ENCODE peak calls at places on chromosomes 3 and 15, in six cellular contexts. Z, X, B, K, H and J are unnamed samples.

GRCh38 chr3:194870394-194871110 is 184.9 kb downstream of the FAM43A start:
- DNase-seq in X (no peak), B (peak; percentile 48), K (no peak), Z (no peak), H (peak; percentile 56), J (no peak)

GRCh38 chr3:32438596-32439344 is 47.1 kb downstream of the CMTM7 start:
- DNase-seq in B (no peak), Z (no peak), K (no peak), H (peak; percentile 28), X (no peak), J (no peak)

GRCh38 chr15:67023517-67024321 is 41.7 kb upstream of the SMAD3 start:
- DNase-seq in K (peak; percentile 66), H (peak; percentile 80), B (no peak), X (no peak), Z (no peak), J (no peak)

GRCh38 chr3:181948286-181948685 is 236.6 kb downstream of the SOX2 start:
- DNase-seq in K (no peak), Z (no peak), H (no peak), B (peak; percentile 23), X (no peak), J (no peak)

GRCh38 chr3:30356901-30357753 is 249.3 kb upstream of the TGFBR2 start:
- DNase-seq in K (no peak), Z (no peak), B (peak; percentile 72), H (no peak), X (no peak), J (no peak)

GRCh38 chr3:117393119-117393518 is 683.5 kb downstream of the TUSC7 start:
- DNase-seq in H (no peak), B (no peak), K (no peak), X (no peak), Z (no peak), J (no peak)

GRCh38 chr3:184645304-184645703 is 66.6 kb downstream of the MAGEF1 start:
- DNase-seq in Z (no peak), B (peak; percentile 11), H (no peak), K (no peak), X (no peak), J (no peak)

GRCh38 chr15:35130245-35130644 is 45.1 kb upstream of the NANOGP8 start:
- DNase-seq in Z (no peak), K (no peak), B (no peak), H (no peak), X (no peak), J (no peak)

GRCh38 chr15:60215225-60215963 is 182.4 kb downstream of the ANXA2 start:
- DNase-seq in K (no peak), X (no peak), B (no peak), Z (no peak), H (no peak), J (no peak)

GRCh38 chr15:20349774-20350498 is 191.7 kb downstream of the GOLGA6L6 start:
- DNase-seq in X (peak; percentile 16), K (peak; percentile 66), Z (peak; percentile 14), H (peak; percentile 86), B (peak; percentile 9), J (no peak)

GRCh38 chr3:159252772-159253384 is 451.0 kb downstream of the MFSD1 start:
- DNase-seq in K (no peak), H (no peak), B (peak; percentile 68), Z (no peak), X (no peak), J (peak; percentile 60)

GRCh38 chr3:120203016-120203415 is 82.0 kb downstream of the GPR156 start:
- DNase-seq in Z (peak; percentile 56), X (peak; percentile 38), B (no peak), H (no peak), K (peak; percentile 68), J (no peak)

GRCh38 chr3:168707900-168708299 is 612.2 kb upstream of the GOLIM4 start:
- DNase-seq in Z (no peak), B (no peak), K (no peak), H (no peak), X (no peak), J (no peak)

GRCh38 chr3:136194409-136195257 is 1.5 kb downstream of the MSL2 start:
- DNase-seq in H (no peak), X (peak; percentile 32), Z (no peak), K (no peak), B (no peak), J (peak; percentile 71)

DNA sequence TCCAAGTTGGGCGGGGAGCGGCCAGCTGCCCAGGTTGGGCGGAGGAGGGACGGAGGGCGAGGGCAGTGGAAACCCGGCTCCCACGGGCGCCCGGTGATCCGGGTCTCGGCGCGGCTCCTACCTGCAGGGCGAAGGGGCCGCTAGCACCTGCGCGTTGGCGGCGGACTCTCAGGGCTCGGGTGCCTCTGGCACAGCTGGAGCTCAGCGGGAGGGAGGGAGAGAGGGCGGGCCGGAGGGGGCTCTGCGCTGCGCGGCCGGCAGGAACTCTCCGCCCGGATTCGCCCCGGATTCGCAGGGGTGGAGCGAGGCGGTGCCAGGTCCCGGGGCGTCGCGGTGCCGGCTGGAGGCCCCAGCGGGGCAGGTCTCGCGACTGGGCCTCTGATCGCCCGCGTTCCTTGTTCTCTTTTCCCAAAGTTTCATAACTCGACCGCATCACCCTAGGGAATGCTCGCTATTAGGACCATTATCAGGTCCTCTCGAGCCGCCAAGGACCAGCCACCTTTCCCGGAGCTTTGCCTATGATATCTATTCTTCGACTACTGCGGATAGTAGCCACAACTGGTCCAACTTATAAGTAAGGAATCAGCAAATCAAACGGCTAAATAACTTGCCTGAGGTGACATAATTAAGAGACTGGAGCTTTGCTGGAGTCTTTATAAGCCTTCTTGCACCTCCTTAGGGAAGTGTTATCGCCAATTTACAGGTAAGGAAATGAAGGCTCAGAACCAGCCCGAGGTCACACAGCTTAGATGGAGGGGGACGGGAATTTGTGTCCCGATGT is at the start of gene PLD1:
- DNase-seq in H (no peak), B (peak; percentile 83), K (peak; percentile 91), X (peak; percentile 88), Z (no peak), J (peak; percentile 89)
- TF ChIP-seq POLR2A in H (peak; percentile 41), B (peak; percentile 63), K (no peak), X (peak; percentile 58), Z (peak; percentile 25), J (peak; percentile 78)

GRCh38 chr3:49939858-49940666 is at the start of gene RBM6:
- DNase-seq in X (peak; percentile 95), H (peak; percentile 100), Z (peak; percentile 95), K (peak; percentile 99), B (peak; percentile 98), J (peak; percentile 98)
- TF ChIP-seq POLR2A in X (peak; percentile 85), H (no peak), Z (peak; percentile 70), K (peak; percentile 84), B (peak; percentile 52), J (peak; percentile 97)

DNA sequence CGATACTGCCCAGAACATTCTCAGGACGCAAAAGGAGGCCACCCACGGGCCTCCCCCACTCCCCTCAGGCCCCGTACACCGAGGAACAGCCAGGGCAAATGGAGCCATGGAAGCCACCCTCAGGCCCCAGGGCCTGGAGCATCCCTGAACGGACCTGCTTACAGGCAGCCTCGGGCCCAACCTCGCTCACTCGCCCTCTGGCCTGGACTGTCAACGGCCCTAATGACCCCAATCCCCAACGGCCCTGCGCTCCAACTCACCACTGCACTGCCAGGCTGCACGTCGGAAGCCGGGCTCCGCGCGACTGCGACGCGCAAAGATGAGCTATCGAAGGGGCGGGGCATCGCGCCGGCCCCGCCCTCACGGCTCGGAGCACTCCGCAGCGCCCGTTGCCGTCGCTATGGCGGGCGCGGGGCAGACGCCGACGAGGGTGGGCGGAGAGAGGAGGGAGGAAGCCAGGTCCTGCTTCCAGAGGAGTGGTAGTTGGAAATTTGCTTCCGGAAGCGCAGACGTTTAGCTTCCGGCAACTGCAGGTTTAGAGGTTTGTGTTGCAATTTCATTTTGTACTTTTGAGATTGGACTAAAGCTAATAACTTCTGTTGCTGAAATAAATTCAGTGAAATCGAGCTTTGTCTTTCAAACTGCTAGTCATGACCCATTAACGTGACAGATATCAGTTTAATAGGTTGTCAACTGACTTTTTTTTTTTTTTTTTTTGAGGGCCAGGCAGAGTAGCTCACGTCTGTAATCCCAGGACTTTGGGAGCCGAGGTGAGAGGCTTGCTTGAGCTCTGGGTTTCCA is at the start of gene SKIC8:
- DNase-seq in B (peak; percentile 95), H (peak; percentile 97), X (peak; percentile 88), K (peak; percentile 95), Z (peak; percentile 88), J (peak; percentile 96)
- TF ChIP-seq POLR2A in B (peak; percentile 97), H (peak; percentile 45), X (peak; percentile 68), K (peak; percentile 93), Z (peak; percentile 30), J (peak; percentile 91)

GRCh38 chr3:160331127-160331937 is 67.7 kb downstream of the IFT80 start:
- DNase-seq in K (no peak), H (no peak), Z (no peak), B (peak; percentile 69), X (no peak), J (peak; percentile 7)
- TF ChIP-seq POLR2A in K (no peak), H (no peak), Z (no peak), B (no peak), X (no peak), J (no peak)

DNA sequence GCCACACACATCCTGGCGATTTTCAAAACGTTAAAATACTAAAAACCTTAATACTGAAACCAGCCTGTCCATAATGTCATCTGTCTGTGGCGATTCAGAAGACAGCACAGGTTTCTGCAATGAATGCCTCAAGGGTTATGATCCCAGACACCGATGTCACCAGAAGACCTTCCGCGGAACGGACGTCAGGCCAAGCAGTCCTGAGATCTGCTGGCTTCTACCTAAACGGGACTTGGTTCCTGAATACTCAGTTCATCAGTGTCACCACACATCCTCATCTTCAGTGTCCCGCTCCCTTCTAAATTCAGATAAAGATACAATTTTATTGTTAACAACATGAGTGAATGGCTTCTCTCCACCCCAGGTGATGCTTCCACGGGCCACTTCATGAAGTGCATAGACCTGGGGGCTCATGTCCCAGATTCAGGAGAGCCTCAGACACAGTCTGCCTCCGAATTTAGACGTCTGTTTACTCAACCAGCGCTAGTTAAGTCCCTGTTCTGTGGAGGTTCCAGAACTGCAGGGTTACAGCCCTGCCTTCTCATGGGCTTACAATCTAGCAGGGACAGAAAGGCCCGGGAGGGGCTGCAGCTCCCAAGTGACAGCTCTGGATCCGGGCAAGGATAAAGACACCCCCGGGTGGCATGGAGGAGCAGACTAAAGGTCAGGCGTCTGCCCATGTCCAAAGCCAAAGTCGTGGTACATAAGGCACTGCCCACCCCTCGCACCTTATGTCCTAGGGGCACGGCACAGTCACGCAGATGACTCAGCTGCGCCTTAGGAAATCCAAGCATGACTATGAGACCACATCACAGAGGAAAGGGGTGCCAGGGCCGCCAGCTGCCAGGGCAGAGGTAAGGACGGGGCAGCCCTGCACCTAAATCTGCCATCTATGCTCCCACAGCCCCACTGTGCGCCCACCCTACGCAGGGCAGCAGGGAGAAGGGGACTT is 75.9 kb downstream of the VGLL4 start:
- DNase-seq in K (no peak), B (peak; percentile 56), H (peak; percentile 90), Z (no peak), X (no peak), J (no peak)
- TF ChIP-seq POLR2A in K (no peak), B (no peak), H (no peak), Z (no peak), X (no peak), J (no peak)

GRCh38 chr3:23945903-23946751 is 1.0 kb downstream of the NR1D2 start:
- DNase-seq in X (peak; percentile 99), B (peak; percentile 97), K (peak; percentile 99), H (peak; percentile 99), Z (peak; percentile 97), J (peak; percentile 98)
- TF ChIP-seq POLR2A in X (peak; percentile 68), B (no peak), K (peak; percentile 59), H (no peak), Z (peak; percentile 50), J (peak; percentile 61)